ENCODE peak calls at places on chromosome 21, in four cellular contexts. C, Q, M and D are unnamed samples. For H3K4me1, the result is how much of the 10 kb centered on the place peaks cover.

GRCh38 chr21:42988234-42988965 is 14.0 kb downstream of the PKNOX1 start:
- DNase-seq in M (no peak), C (no peak), Q (no peak), D (peak)

GRCh38 chr21:37060296-37060695 is 12.6 kb downstream of the PIGP start:
- DNase-seq in Q (no peak), C (no peak), M (peak), D (no peak)

GRCh38 chr21:45284456-45284741 is 3.3 kb downstream of the POFUT2 start:
- DNase-seq in Q (no peak), C (no peak), M (no peak), D (no peak)

GRCh38 chr21:44423312-44423821 is 31.9 kb upstream of the LRRC3 start:
- DNase-seq in Q (peak), C (no peak), M (no peak), D (peak)

GRCh38 chr21:45330075-45330781 is 42.5 kb upstream of the POFUT2 start:
- DNase-seq in C (no peak), Q (peak), M (peak), D (peak)

GRCh38 chr21:36608251-36608650 is 90.7 kb upstream of the SIM2 start:
- DNase-seq in M (no peak), Q (no peak), C (no peak), D (no peak)

GRCh38 chr21:44438531-44439210 is 16.6 kb upstream of the LRRC3 start:
- DNase-seq in M (no peak), C (no peak), Q (peak), D (peak)

GRCh38 chr21:24939288-24939687 is 668.0 kb downstream of the MRPL39 start:
- DNase-seq in M (no peak), C (peak), Q (no peak), D (no peak)

GRCh38 chr21:17613242-17613676 is 558 bp upstream of the BTG3 start:
- DNase-seq in C (peak), Q (peak), M (peak), D (peak)

GRCh38 chr21:38293113-38293512 is 36.3 kb downstream of the KCNJ15 start:
- DNase-seq in C (no peak), Q (no peak), M (no peak), D (peak)

GRCh38 chr21:36661511-36662309 is 37.2 kb upstream of the SIM2 start:
- DNase-seq in M (no peak), Q (no peak), C (no peak), D (no peak)

GRCh38 chr21:26881504-26882228 is 36.5 kb upstream of the ADAMTS1 start:
- DNase-seq in C (no peak), M (no peak), Q (no peak), D (no peak)

GRCh38 chr21:42640486-42640885 is 12.9 kb upstream of the PDE9A start:
- DNase-seq in Q (peak), M (no peak), C (no peak), D (peak)

DNA sequence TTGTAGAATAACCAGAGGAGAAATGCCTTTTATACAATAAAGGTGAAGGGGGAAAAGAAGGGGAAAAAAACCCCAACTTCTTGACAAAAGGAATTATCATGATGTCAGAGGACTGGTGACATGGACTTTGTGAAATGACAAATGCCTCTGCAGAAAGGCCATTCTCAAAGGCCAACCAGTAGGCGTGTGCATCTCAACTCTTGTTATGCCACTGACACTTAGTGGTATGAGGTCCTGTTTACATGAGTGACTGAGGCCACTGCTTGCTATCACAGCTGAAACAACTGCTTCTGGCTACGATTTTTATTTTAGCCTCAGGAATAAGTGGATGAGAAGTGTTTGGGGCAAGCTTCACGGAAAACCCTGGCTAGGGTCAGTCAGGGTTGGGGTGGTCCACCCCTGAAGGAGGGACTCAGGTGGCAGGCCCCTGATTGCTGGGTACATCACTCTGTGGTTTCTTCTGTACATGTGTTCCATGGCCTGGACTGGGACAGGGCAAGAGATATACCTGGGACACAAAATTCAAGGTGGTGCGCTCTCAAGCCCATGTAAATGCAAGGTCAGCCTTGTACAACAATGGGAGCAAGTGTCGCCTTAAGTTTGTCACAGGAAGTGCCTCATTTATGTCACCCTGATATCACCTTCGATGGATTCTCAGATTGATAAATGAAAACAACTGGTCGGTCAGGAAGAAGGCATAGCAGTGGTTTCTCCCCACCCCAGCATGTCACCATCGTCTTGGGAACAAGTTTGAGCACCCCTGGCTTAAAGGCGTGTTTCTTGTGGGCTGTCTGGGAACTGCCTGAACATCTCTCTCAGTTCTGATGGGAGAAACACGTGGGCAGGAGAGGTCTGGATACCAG is 12.3 kb downstream of the RUNX1 start:
- DNase-seq in M (no peak), Q (no peak), C (no peak), D (no peak)
- H3K4me1 ChIP-seq in M (under half), Q (under half), C (under half), D (under half)

GRCh38 chr21:31420354-31420753 is 76.3 kb upstream of the TIAM1 start:
- DNase-seq in C (no peak), M (no peak), Q (no peak), D (no peak)

GRCh38 chr21:31418355-31419001 is 74.4 kb upstream of the TIAM1 start:
- DNase-seq in Q (no peak), C (no peak), M (no peak), D (no peak)

GRCh38 chr21:31414601-31415000 is 70.5 kb upstream of the TIAM1 start:
- DNase-seq in C (no peak), M (no peak), Q (no peak), D (no peak)

GRCh38 chr21:31413698-31414097 is 69.6 kb upstream of the TIAM1 start:
- DNase-seq in Q (no peak), M (no peak), C (no peak), D (no peak)

DNA sequence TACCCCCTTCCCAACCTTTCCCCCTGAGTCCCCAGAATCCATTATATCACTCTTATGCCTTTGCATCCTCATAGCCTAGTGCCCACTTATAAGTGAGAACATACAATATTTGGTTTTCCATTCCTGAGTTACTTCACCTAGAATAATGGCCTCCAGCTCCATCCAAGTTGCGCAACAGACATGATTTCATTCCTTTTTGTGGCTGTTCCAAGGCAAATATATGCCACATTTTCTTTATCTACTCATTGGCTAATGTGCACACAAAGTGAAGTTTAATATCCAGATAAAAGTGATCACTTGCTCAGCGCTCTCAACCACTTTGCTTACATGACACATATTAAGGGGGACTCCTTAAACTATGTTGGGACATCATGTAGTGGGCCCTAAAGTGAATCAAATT is 72.4 kb upstream of the TIAM1 start:
- DNase-seq in Q (no peak), M (no peak), C (no peak), D (no peak)
- H3K4me3 ChIP-seq in Q (no peak), M (no peak), C (no peak), D (no peak)

GRCh38 chr21:46349134-46349760 is 25.3 kb downstream of the PCNT start:
- DNase-seq in M (no peak), C (no peak), Q (no peak), D (no peak)

GRCh38 chr21:46347203-46347550 is 23.2 kb downstream of the PCNT start:
- DNase-seq in C (no peak), M (no peak), Q (no peak), D (no peak)

GRCh38 chr21:46345861-46346260 is 21.9 kb downstream of the PCNT start:
- DNase-seq in C (no peak), M (no peak), Q (no peak), D (peak)

GRCh38 chr21:46346296-46347202 is 22.6 kb downstream of the PCNT start:
- DNase-seq in M (no peak), Q (no peak), C (no peak), D (no peak)

DNA sequence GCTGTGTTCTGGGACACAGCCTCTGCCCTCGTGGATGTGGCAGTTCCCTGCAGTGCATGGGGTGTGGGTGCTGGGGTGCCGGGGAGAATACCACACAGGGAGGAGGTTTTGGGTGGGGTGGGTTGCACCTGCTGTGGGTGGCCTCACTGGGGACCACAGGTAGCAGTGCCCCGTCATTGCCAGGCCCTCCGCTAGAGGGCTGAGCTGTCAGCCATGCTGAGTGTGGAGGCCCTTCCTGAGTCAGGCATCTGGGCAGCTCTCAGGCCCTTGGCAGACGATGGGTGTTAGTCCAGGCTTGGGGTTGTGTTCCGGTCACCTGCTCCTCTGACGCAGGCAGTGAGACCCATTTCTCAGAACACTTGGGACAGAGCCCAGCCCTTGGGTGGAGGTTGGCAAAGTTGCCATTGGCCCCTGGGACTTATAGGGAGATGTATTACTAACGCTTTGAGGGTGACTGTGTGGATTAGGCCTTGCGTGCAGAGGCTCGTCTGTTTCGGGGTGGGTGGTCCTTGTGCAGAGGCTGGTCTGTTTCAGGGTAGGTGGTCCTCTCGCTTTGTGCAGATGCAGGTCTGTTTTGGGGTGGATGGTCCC is 23.9 kb downstream of the PCNT start:
- DNase-seq in Q (peak), C (no peak), M (no peak), D (no peak)
- TF ChIP-seq CTCF in Q (peak), C (no peak), M (no peak), D (no peak)

DNA sequence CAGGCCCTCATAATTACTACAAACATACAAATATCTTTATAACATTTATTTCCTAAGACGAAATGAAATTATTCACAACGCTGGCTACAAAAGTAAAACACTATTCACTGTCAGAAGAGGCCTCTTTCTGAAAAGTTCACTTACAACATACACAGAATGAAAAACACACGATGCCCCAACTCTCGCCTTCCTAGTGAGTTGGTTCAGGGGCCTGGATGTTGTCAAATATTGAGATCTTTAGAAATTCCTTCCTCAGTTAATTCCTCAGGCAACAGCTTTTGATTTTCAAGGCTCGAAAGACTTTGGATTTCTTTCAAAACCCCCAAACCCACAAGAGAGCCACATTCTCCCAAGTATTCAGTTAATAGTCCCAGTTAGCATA is 14.2 kb upstream of the KCNE1 start:
- DNase-seq in M (no peak), Q (no peak), C (no peak), D (no peak)
- H3K4me1 ChIP-seq in M (under half), Q (under half), C (under half), D (under half)

DNA sequence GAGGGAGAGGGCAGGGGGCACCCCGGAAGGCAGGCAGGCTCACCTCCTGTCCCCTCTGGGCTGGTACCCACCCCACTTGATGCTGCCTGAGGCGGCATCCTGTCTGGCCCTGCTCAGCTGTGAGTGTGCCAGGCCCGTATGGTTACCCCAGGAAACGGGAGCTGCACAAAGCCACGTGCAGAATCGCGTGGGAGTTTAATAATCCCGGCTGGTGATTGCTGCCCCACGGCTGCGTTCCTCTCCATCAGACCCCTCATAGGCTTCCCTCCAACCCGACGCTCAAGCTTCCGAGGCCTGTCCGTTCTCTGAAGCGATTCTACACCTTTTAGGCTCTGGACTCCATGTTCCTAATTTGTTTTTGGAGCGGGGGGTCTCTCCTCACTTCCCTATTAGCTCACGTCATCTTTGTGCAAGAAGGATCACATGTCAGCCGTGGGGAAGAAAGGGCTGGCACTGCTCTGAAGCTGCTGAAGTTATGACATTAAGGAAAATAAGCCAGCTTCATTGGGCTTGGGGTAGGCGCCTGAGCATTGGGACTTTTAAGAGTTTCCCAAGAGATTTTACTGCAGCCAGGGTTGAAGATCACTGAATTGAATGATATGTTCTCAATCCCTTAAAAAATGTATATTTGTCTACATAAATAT is 1.1 kb upstream of the B3GALT5 start:
- DNase-seq in M (no peak), Q (no peak), C (no peak), D (peak)
- H3K4me3 ChIP-seq in M (no peak), Q (no peak), C (no peak), D (no peak)

GRCh38 chr21:22764222-22764621 is 1766.0 kb downstream of the NCAM2 start:
- DNase-seq in C (no peak), Q (no peak), M (no peak), D (no peak)

GRCh38 chr21:22762463-22762862 is 1764.3 kb downstream of the NCAM2 start:
- DNase-seq in Q (no peak), M (no peak), C (no peak), D (no peak)

GRCh38 chr21:22758478-22758877 is 1760.3 kb downstream of the NCAM2 start:
- DNase-seq in Q (no peak), C (no peak), M (no peak), D (no peak)

DNA sequence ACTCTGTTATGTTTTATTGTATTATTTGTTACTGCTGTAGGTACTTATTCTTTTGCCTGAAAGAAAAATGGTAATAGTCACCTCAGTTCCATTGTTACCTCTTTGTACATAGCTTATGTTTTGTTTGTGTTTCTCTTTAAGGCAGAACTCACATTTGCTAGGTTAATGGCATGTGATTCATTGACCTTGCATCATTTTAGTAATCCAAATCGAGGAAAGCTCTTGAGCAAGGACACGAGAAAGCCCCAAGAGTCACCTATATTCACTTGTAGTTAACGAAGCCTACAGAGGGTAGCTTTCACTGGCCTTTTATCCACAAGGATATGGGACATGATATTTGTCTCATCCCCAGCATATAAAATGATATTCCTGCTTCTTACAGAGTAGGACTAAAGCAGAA is 1765.2 kb downstream of the NCAM2 start:
- DNase-seq in Q (no peak), C (no peak), M (no peak), D (no peak)
- TF ChIP-seq CTCF in Q (no peak), C (no peak), M (no peak), D (no peak)

GRCh38 chr21:34128124-34128523 is 54.7 kb downstream of the MRPS6 start:
- DNase-seq in C (no peak), M (no peak), Q (no peak), D (no peak)

GRCh38 chr21:34129039-34129891 is 55.9 kb downstream of the MRPS6 start:
- DNase-seq in Q (peak), C (peak), M (no peak), D (no peak)

GRCh38 chr21:34129971-34130597 is 56.7 kb downstream of the MRPS6 start:
- DNase-seq in M (no peak), C (no peak), Q (no peak), D (no peak)

GRCh38 chr21:34130598-34130985 is 57.2 kb downstream of the MRPS6 start:
- DNase-seq in Q (no peak), C (no peak), M (no peak), D (no peak)

GRCh38 chr21:34128674-34129038 is 55.3 kb downstream of the MRPS6 start:
- DNase-seq in M (no peak), Q (no peak), C (no peak), D (no peak)
- H3K4me1 ChIP-seq in M (under half), Q (under half), C (under half), D (under half)

DNA sequence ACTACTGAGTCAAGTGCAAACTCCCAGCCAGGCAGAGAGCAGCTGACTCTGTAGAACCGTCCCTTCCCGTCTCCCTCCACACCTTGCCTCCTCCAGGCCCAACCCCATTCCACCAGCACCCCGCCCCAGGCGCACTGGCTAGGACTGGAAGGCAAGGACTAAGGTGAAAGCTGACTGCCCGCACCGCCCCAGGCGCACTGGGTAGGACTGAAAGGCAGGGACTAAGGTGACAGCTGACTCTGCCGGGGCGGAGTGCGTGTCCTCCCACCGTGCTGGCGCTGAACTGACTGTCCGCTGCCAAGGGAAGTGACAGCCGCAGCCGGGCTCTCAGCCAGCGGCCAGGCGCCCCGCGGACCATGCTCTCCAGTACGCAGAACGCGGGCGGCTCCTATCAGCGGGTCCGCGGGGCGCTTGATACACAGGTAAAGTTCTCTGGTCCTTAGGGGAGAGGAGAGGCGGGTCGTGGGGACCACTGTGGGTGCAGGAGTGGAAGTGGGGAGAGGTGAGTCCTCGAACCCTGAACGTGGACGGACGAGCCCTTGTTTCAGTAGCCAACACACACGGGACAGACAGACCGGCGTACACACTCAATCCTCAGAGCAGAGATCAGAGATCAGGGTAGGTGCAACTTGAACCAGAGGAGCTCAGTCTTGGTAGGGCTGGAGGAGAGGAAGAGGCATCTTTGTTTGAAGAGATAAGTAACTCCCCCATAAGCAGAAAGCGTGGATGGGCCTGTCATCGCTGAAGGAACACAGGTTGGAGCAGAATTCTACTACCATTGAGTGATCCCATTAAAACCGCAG is 58.0 kb downstream of the RBM11 start:
- DNase-seq in C (peak), M (peak), Q (peak), D (peak)
- H3K4me3 ChIP-seq in C (peak), M (peak), Q (peak), D (peak)

DNA sequence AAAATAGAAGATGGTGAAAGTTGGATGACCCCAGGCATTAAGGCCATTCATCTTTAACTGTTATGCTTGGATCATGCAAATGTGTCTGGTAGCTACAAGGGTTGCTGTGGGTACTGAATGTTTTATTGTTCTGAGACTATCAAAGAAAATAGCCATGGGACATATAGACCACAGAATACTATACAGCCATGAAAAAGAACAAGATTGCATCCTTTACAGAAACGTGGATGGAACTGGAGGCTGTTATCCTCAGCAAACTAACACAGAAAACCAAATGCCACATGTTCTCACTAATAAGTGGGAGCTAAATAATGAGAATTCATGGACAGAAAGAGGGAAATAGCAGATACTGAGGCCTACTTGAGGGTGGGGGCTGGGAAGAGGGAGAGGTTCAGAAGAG is 249.0 kb downstream of the LTN1 start:
- DNase-seq in C (no peak), Q (no peak), M (no peak), D (no peak)
- TF ChIP-seq CTCF in C (no peak), Q (no peak), M (no peak), D (no peak)